ENCODE peak calls at places on chromosomes 11 and 22, in eight cellular contexts. One of them, this sample, is unnamed. For H3K36me3, the result is how much of the 10 kb centered on the place peaks cover.

GRCh38 chr11:35173620-35174278 is 34.8 kb downstream of the CD44 start:
- DNase-seq in kidney: no peak
- DNase-seq in heart right ventricle: no peak
- DNase-seq in neural progenitor cell: no peak
- DNase-seq in MM.1S: no peak
- DNase-seq in spleen: no peak
- DNase-seq in stomach: no peak
- DNase-seq in DND-41: no peak
- DNase-seq in this sample: no peak

GRCh38 chr11:36431429-36432092 is 78.5 kb downstream of the TRAF6 start:
- DNase-seq in kidney: no peak
- DNase-seq in heart right ventricle: peak
- DNase-seq in neural progenitor cell: peak
- DNase-seq in MM.1S: no peak
- DNase-seq in spleen: no peak
- DNase-seq in stomach: peak
- DNase-seq in DND-41: no peak
- DNase-seq in this sample: peak

GRCh38 chr11:69298778-69299461 is 5.0 kb downstream of the MYEOV start:
- DNase-seq in kidney: peak
- DNase-seq in heart right ventricle: no peak
- DNase-seq in neural progenitor cell: no peak
- DNase-seq in MM.1S: no peak
- DNase-seq in spleen: peak
- DNase-seq in stomach: no peak
- DNase-seq in DND-41: no peak
- DNase-seq in this sample: no peak

GRCh38 chr11:132116516-132116915 is 746.1 kb downstream of the NTM start:
- DNase-seq in kidney: no peak
- DNase-seq in heart right ventricle: no peak
- DNase-seq in neural progenitor cell: no peak
- DNase-seq in MM.1S: no peak
- DNase-seq in spleen: no peak
- DNase-seq in stomach: no peak
- DNase-seq in DND-41: no peak
- DNase-seq in this sample: no peak

GRCh38 chr11:115202061-115202460 is 302.2 kb downstream of the CADM1 start:
- DNase-seq in kidney: no peak
- DNase-seq in heart right ventricle: no peak
- DNase-seq in neural progenitor cell: no peak
- DNase-seq in MM.1S: no peak
- DNase-seq in spleen: no peak
- DNase-seq in stomach: no peak
- DNase-seq in DND-41: no peak
- DNase-seq in this sample: no peak

GRCh38 chr11:17578958-17579357 is 31.9 kb downstream of the OTOG start:
- DNase-seq in kidney: peak
- DNase-seq in heart right ventricle: no peak
- DNase-seq in neural progenitor cell: no peak
- DNase-seq in MM.1S: no peak
- DNase-seq in spleen: peak
- DNase-seq in stomach: peak
- DNase-seq in DND-41: no peak
- DNase-seq in this sample: no peak

GRCh38 chr11:69791266-69791665 is 16.1 kb upstream of the FGF4 start:
- DNase-seq in kidney: no peak
- DNase-seq in heart right ventricle: no peak
- DNase-seq in neural progenitor cell: no peak
- DNase-seq in MM.1S: no peak
- DNase-seq in spleen: no peak
- DNase-seq in stomach: no peak
- DNase-seq in DND-41: no peak
- DNase-seq in this sample: no peak

GRCh38 chr11:82458777-82459176 is 274.9 kb downstream of the FAM181B start:
- DNase-seq in kidney: no peak
- DNase-seq in heart right ventricle: no peak
- DNase-seq in neural progenitor cell: peak
- DNase-seq in MM.1S: no peak
- DNase-seq in spleen: no peak
- DNase-seq in stomach: no peak
- DNase-seq in DND-41: no peak
- DNase-seq in this sample: no peak

GRCh38 chr11:44564198-44564597 is 1.3 kb upstream of the CD82 start:
- DNase-seq in kidney: peak
- DNase-seq in heart right ventricle: peak
- DNase-seq in neural progenitor cell: no peak
- DNase-seq in MM.1S: peak
- DNase-seq in spleen: no peak
- DNase-seq in stomach: peak
- DNase-seq in DND-41: no peak
- DNase-seq in this sample: no peak

GRCh38 chr11:10878408-10879214 is 20.8 kb upstream of the ZBED5 start:
- DNase-seq in kidney: no peak
- DNase-seq in heart right ventricle: peak
- DNase-seq in neural progenitor cell: peak
- DNase-seq in MM.1S: peak
- DNase-seq in spleen: no peak
- DNase-seq in stomach: no peak
- DNase-seq in DND-41: peak
- DNase-seq in this sample: no peak

GRCh38 chr11:23732026-23732425 is 764.8 kb upstream of the LUZP2 start:
- DNase-seq in kidney: no peak
- DNase-seq in heart right ventricle: no peak
- DNase-seq in neural progenitor cell: no peak
- DNase-seq in MM.1S: no peak
- DNase-seq in spleen: peak
- DNase-seq in stomach: no peak
- DNase-seq in DND-41: no peak
- DNase-seq in this sample: no peak

GRCh38 chr22:49966041-49966715 is 5.6 kb downstream of the PIM3 start:
- DNase-seq in kidney: peak
- DNase-seq in heart right ventricle: no peak
- DNase-seq in neural progenitor cell: peak
- DNase-seq in MM.1S: peak
- DNase-seq in spleen: peak
- DNase-seq in stomach: peak
- DNase-seq in DND-41: no peak
- DNase-seq in this sample: no peak

GRCh38 chr22:22772396-22772795 is 115.2 kb upstream of the IGLL5 start:
- DNase-seq in kidney: no peak
- DNase-seq in heart right ventricle: no peak
- DNase-seq in neural progenitor cell: no peak
- DNase-seq in MM.1S: no peak
- DNase-seq in spleen: no peak
- DNase-seq in stomach: no peak
- DNase-seq in DND-41: no peak
- DNase-seq in this sample: no peak

GRCh38 chr11:33654594-33654993 is 46.0 kb downstream of the C11orf91 start:
- DNase-seq in kidney: no peak
- DNase-seq in heart right ventricle: no peak
- DNase-seq in neural progenitor cell: no peak
- DNase-seq in MM.1S: peak
- DNase-seq in spleen: no peak
- DNase-seq in stomach: no peak
- DNase-seq in DND-41: no peak
- DNase-seq in this sample: peak

GRCh38 chr22:40322818-40323447 is 23.4 kb upstream of the ADSL start:
- DNase-seq in kidney: no peak
- DNase-seq in heart right ventricle: no peak
- DNase-seq in neural progenitor cell: no peak
- DNase-seq in MM.1S: no peak
- DNase-seq in spleen: no peak
- DNase-seq in stomach: no peak
- DNase-seq in DND-41: no peak
- DNase-seq in this sample: no peak

GRCh38 chr11:119373917-119374631 is 7.4 kb downstream of the USP2 start:
- DNase-seq in kidney: peak
- DNase-seq in heart right ventricle: peak
- DNase-seq in neural progenitor cell: peak
- DNase-seq in MM.1S: peak
- DNase-seq in spleen: no peak
- DNase-seq in stomach: peak
- DNase-seq in DND-41: peak
- DNase-seq in this sample: no peak

GRCh38 chr22:28799125-28799833 is 1.1 kb downstream of the XBP1 start:
- DNase-seq in kidney: peak
- DNase-seq in heart right ventricle: peak
- DNase-seq in neural progenitor cell: peak
- DNase-seq in MM.1S: peak
- DNase-seq in spleen: no peak
- DNase-seq in stomach: no peak
- DNase-seq in DND-41: peak
- DNase-seq in this sample: peak

GRCh38 chr11:47451990-47452389 is 3.1 kb upstream of the RAPSN start:
- DNase-seq in kidney: no peak
- DNase-seq in heart right ventricle: no peak
- DNase-seq in neural progenitor cell: no peak
- DNase-seq in MM.1S: no peak
- DNase-seq in spleen: no peak
- DNase-seq in stomach: no peak
- DNase-seq in DND-41: no peak
- DNase-seq in this sample: no peak

GRCh38 chr22:25109878-25110595 is 89.6 kb upstream of the CRYBB3 start:
- DNase-seq in kidney: no peak
- DNase-seq in heart right ventricle: no peak
- DNase-seq in neural progenitor cell: no peak
- DNase-seq in MM.1S: no peak
- DNase-seq in spleen: no peak
- DNase-seq in stomach: peak
- DNase-seq in DND-41: no peak
- DNase-seq in this sample: no peak

GRCh38 chr22:24068717-24069116 is 57.6 kb downstream of the CABIN1 start:
- DNase-seq in kidney: no peak
- DNase-seq in heart right ventricle: no peak
- DNase-seq in neural progenitor cell: no peak
- DNase-seq in MM.1S: no peak
- DNase-seq in spleen: no peak
- DNase-seq in stomach: no peak
- DNase-seq in DND-41: no peak
- DNase-seq in this sample: no peak
- H3K36me3 ChIP-seq in kidney: under half
- H3K36me3 ChIP-seq in heart right ventricle: under half
- H3K36me3 ChIP-seq in neural progenitor cell: under half
- H3K36me3 ChIP-seq in MM.1S: under half
- H3K36me3 ChIP-seq in spleen: half or more
- H3K36me3 ChIP-seq in stomach: half or more
- H3K36me3 ChIP-seq in DND-41: half or more
- H3K36me3 ChIP-seq in this sample: half or more

GRCh38 chr11:107276057-107276456 is 181.6 kb downstream of the CWF19L2 start:
- DNase-seq in kidney: no peak
- DNase-seq in heart right ventricle: no peak
- DNase-seq in neural progenitor cell: no peak
- DNase-seq in MM.1S: no peak
- DNase-seq in spleen: no peak
- DNase-seq in stomach: no peak
- DNase-seq in DND-41: no peak
- DNase-seq in this sample: no peak
- H3K27ac ChIP-seq in kidney: no peak
- H3K27ac ChIP-seq in heart right ventricle: no peak
- H3K27ac ChIP-seq in neural progenitor cell: no peak
- H3K27ac ChIP-seq in MM.1S: no peak
- H3K27ac ChIP-seq in spleen: no peak
- H3K27ac ChIP-seq in stomach: no peak
- H3K27ac ChIP-seq in DND-41: no peak
- H3K27ac ChIP-seq in this sample: no peak

GRCh38 chr11:3223932-3224729 is 5.5 kb upstream of the MRGPRG start:
- DNase-seq in kidney: no peak
- DNase-seq in heart right ventricle: no peak
- DNase-seq in neural progenitor cell: peak
- DNase-seq in MM.1S: no peak
- DNase-seq in spleen: peak
- DNase-seq in stomach: peak
- DNase-seq in DND-41: peak
- DNase-seq in this sample: no peak
- TF ChIP-seq CTCF in kidney: no peak
- TF ChIP-seq CTCF in heart right ventricle: no peak
- TF ChIP-seq CTCF in neural progenitor cell: peak
- TF ChIP-seq CTCF in MM.1S: no peak
- TF ChIP-seq CTCF in spleen: no peak
- TF ChIP-seq CTCF in stomach: no peak
- TF ChIP-seq CTCF in DND-41: no peak
- TF ChIP-seq CTCF in this sample: no peak

GRCh38 chr11:45933131-45933821 is 10.8 kb downstream of the LARGE2 start:
- DNase-seq in kidney: no peak
- DNase-seq in heart right ventricle: no peak
- DNase-seq in neural progenitor cell: no peak
- DNase-seq in MM.1S: no peak
- DNase-seq in spleen: peak
- DNase-seq in stomach: peak
- DNase-seq in DND-41: no peak
- DNase-seq in this sample: no peak

GRCh38 chr11:45933846-45934579 is 11.6 kb downstream of the LARGE2 start:
- DNase-seq in kidney: no peak
- DNase-seq in heart right ventricle: no peak
- DNase-seq in neural progenitor cell: no peak
- DNase-seq in MM.1S: no peak
- DNase-seq in spleen: peak
- DNase-seq in stomach: no peak
- DNase-seq in DND-41: no peak
- DNase-seq in this sample: no peak

GRCh38 chr11:45936655-45937054 is 14.2 kb downstream of the LARGE2 start:
- DNase-seq in kidney: no peak
- DNase-seq in heart right ventricle: no peak
- DNase-seq in neural progenitor cell: no peak
- DNase-seq in MM.1S: no peak
- DNase-seq in spleen: no peak
- DNase-seq in stomach: no peak
- DNase-seq in DND-41: no peak
- DNase-seq in this sample: no peak

GRCh38 chr11:45934580-45935318 is 12.3 kb downstream of the LARGE2 start:
- DNase-seq in kidney: no peak
- DNase-seq in heart right ventricle: no peak
- DNase-seq in neural progenitor cell: no peak
- DNase-seq in MM.1S: no peak
- DNase-seq in spleen: no peak
- DNase-seq in stomach: no peak
- DNase-seq in DND-41: no peak
- DNase-seq in this sample: no peak

DNA sequence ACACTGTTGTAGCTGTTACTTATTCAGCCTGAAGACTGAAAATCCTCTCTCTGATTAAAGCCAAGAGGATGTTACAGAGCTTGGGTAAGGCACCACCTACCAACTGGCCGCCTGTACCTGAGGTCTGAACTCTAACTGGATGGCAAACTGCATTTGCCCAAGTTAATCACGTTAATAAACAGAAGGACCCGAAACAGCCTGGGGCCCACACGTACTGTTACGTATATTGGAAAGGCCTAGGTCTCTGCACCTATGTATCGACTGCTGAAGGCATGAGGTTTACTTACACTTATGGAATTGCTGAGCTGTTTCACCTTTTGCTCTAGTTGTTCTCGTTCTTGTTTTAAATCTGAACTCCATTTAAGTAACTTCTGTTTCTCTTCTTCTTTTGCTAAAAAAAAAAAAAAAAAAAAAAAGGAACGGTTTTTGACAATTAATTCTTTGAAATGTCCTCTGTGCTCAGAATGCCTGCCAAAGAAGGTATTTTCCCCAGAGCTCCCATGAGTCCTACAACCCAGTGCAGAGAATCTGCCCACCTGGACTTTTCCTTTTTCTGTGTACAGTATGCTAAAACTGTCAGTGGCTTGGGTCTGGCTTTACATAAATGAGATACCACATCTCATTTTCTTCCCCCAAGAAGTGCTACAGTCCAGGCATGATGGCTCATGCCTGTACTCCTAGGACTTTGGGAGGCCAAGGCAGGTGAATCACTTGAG is 13.1 kb downstream of the LARGE2 start:
- DNase-seq in kidney: no peak
- DNase-seq in heart right ventricle: no peak
- DNase-seq in neural progenitor cell: no peak
- DNase-seq in MM.1S: no peak
- DNase-seq in spleen: peak
- DNase-seq in stomach: no peak
- DNase-seq in DND-41: no peak
- DNase-seq in this sample: no peak
- H3K36me3 ChIP-seq in kidney: under half
- H3K36me3 ChIP-seq in heart right ventricle: under half
- H3K36me3 ChIP-seq in neural progenitor cell: under half
- H3K36me3 ChIP-seq in MM.1S: under half
- H3K36me3 ChIP-seq in spleen: half or more
- H3K36me3 ChIP-seq in stomach: half or more
- H3K36me3 ChIP-seq in DND-41: half or more
- H3K36me3 ChIP-seq in this sample: half or more

This sample was measured in right atrium auricular region.